ENCODE peak calls at places on chromosomes 1 and 21, in eight cellular contexts. One of them, this sample, is unnamed. For H3K4me1, the result is how much of the 10 kb centered on the place peaks cover.

GRCh38 chr1:228178737-228179720 is 13.4 kb downstream of the IBA57 start:
- DNase-seq in adrenal gland: no peak
- DNase-seq in prostate gland: no peak
- DNase-seq in thoracic aorta: no peak
- DNase-seq in mucosa of descending colon: no peak
- DNase-seq in tibial artery: no peak
- DNase-seq in BE2C: peak
- DNase-seq in OCI-LY7: no peak
- DNase-seq in this sample: no peak

GRCh38 chr1:9836632-9836960 is 12.8 kb upstream of the CLSTN1 start:
- DNase-seq in adrenal gland: no peak
- DNase-seq in prostate gland: no peak
- DNase-seq in thoracic aorta: no peak
- DNase-seq in mucosa of descending colon: peak
- DNase-seq in tibial artery: no peak
- DNase-seq in BE2C: no peak
- DNase-seq in OCI-LY7: peak
- DNase-seq in this sample: no peak

GRCh38 chr1:226691257-226691656 is 47.8 kb downstream of the ITPKB start:
- DNase-seq in adrenal gland: no peak
- DNase-seq in prostate gland: no peak
- DNase-seq in thoracic aorta: no peak
- DNase-seq in mucosa of descending colon: no peak
- DNase-seq in tibial artery: no peak
- DNase-seq in BE2C: no peak
- DNase-seq in OCI-LY7: peak
- DNase-seq in this sample: no peak

GRCh38 chr1:167904641-167905040 is 9.3 kb downstream of the ADCY10 start:
- DNase-seq in adrenal gland: no peak
- DNase-seq in prostate gland: no peak
- DNase-seq in thoracic aorta: no peak
- DNase-seq in mucosa of descending colon: no peak
- DNase-seq in tibial artery: no peak
- DNase-seq in BE2C: no peak
- DNase-seq in OCI-LY7: no peak
- DNase-seq in this sample: no peak

GRCh38 chr1:208235983-208236761 is 8.0 kb downstream of the PLXNA2 start:
- DNase-seq in adrenal gland: no peak
- DNase-seq in prostate gland: no peak
- DNase-seq in thoracic aorta: no peak
- DNase-seq in mucosa of descending colon: peak
- DNase-seq in tibial artery: peak
- DNase-seq in BE2C: no peak
- DNase-seq in OCI-LY7: no peak
- DNase-seq in this sample: peak

GRCh38 chr1:32066489-32066873 is 6.3 kb upstream of the TMEM39B start:
- DNase-seq in adrenal gland: peak
- DNase-seq in prostate gland: peak
- DNase-seq in thoracic aorta: peak
- DNase-seq in mucosa of descending colon: no peak
- DNase-seq in tibial artery: peak
- DNase-seq in BE2C: no peak
- DNase-seq in OCI-LY7: peak
- DNase-seq in this sample: peak

GRCh38 chr1:60703155-60703554 is 379.2 kb upstream of the NFIA start:
- DNase-seq in adrenal gland: no peak
- DNase-seq in prostate gland: no peak
- DNase-seq in thoracic aorta: no peak
- DNase-seq in mucosa of descending colon: no peak
- DNase-seq in tibial artery: no peak
- DNase-seq in BE2C: no peak
- DNase-seq in OCI-LY7: no peak
- DNase-seq in this sample: no peak

GRCh38 chr21:26124421-26124833 is 46.1 kb downstream of the APP start:
- DNase-seq in adrenal gland: no peak
- DNase-seq in prostate gland: no peak
- DNase-seq in thoracic aorta: no peak
- DNase-seq in mucosa of descending colon: no peak
- DNase-seq in tibial artery: no peak
- DNase-seq in BE2C: no peak
- DNase-seq in OCI-LY7: no peak
- DNase-seq in this sample: no peak

GRCh38 chr1:235513495-235514366 is 9.5 kb upstream of the B3GALNT2 start:
- DNase-seq in adrenal gland: peak
- DNase-seq in prostate gland: peak
- DNase-seq in thoracic aorta: no peak
- DNase-seq in mucosa of descending colon: no peak
- DNase-seq in tibial artery: no peak
- DNase-seq in BE2C: peak
- DNase-seq in OCI-LY7: peak
- DNase-seq in this sample: peak

GRCh38 chr1:186102107-186102506 is 272.9 kb downstream of the TPR start:
- DNase-seq in adrenal gland: no peak
- DNase-seq in prostate gland: no peak
- DNase-seq in thoracic aorta: no peak
- DNase-seq in mucosa of descending colon: no peak
- DNase-seq in tibial artery: no peak
- DNase-seq in BE2C: no peak
- DNase-seq in OCI-LY7: no peak
- DNase-seq in this sample: no peak

GRCh38 chr1:203478986-203479385 is 3.4 kb downstream of the PRELP start:
- DNase-seq in adrenal gland: no peak
- DNase-seq in prostate gland: no peak
- DNase-seq in thoracic aorta: no peak
- DNase-seq in mucosa of descending colon: no peak
- DNase-seq in tibial artery: no peak
- DNase-seq in BE2C: no peak
- DNase-seq in OCI-LY7: no peak
- DNase-seq in this sample: no peak
- H3K4me1 ChIP-seq in adrenal gland: under half
- H3K4me1 ChIP-seq in prostate gland: under half
- H3K4me1 ChIP-seq in thoracic aorta: half or more
- H3K4me1 ChIP-seq in mucosa of descending colon: under half
- H3K4me1 ChIP-seq in tibial artery: half or more
- H3K4me1 ChIP-seq in BE2C: under half
- H3K4me1 ChIP-seq in OCI-LY7: under half
- H3K4me1 ChIP-seq in this sample: under half

GRCh38 chr21:46229923-46230260 is 1.3 kb upstream of the LSS start:
- DNase-seq in adrenal gland: no peak
- DNase-seq in prostate gland: no peak
- DNase-seq in thoracic aorta: no peak
- DNase-seq in mucosa of descending colon: no peak
- DNase-seq in tibial artery: no peak
- DNase-seq in BE2C: no peak
- DNase-seq in OCI-LY7: no peak
- DNase-seq in this sample: no peak

GRCh38 chr21:46226920-46227599 is 1.5 kb downstream of the LSS start:
- DNase-seq in adrenal gland: no peak
- DNase-seq in prostate gland: peak
- DNase-seq in thoracic aorta: no peak
- DNase-seq in mucosa of descending colon: no peak
- DNase-seq in tibial artery: no peak
- DNase-seq in BE2C: no peak
- DNase-seq in OCI-LY7: peak
- DNase-seq in this sample: no peak

GRCh38 chr21:46227811-46228344 is 696 bp downstream of the LSS start:
- DNase-seq in adrenal gland: no peak
- DNase-seq in prostate gland: no peak
- DNase-seq in thoracic aorta: no peak
- DNase-seq in mucosa of descending colon: peak
- DNase-seq in tibial artery: no peak
- DNase-seq in BE2C: no peak
- DNase-seq in OCI-LY7: peak
- DNase-seq in this sample: no peak

GRCh38 chr21:46228345-46229051 is at the start of gene LSS:
- DNase-seq in adrenal gland: peak
- DNase-seq in prostate gland: peak
- DNase-seq in thoracic aorta: peak
- DNase-seq in mucosa of descending colon: peak
- DNase-seq in tibial artery: peak
- DNase-seq in BE2C: peak
- DNase-seq in OCI-LY7: peak
- DNase-seq in this sample: peak

DNA sequence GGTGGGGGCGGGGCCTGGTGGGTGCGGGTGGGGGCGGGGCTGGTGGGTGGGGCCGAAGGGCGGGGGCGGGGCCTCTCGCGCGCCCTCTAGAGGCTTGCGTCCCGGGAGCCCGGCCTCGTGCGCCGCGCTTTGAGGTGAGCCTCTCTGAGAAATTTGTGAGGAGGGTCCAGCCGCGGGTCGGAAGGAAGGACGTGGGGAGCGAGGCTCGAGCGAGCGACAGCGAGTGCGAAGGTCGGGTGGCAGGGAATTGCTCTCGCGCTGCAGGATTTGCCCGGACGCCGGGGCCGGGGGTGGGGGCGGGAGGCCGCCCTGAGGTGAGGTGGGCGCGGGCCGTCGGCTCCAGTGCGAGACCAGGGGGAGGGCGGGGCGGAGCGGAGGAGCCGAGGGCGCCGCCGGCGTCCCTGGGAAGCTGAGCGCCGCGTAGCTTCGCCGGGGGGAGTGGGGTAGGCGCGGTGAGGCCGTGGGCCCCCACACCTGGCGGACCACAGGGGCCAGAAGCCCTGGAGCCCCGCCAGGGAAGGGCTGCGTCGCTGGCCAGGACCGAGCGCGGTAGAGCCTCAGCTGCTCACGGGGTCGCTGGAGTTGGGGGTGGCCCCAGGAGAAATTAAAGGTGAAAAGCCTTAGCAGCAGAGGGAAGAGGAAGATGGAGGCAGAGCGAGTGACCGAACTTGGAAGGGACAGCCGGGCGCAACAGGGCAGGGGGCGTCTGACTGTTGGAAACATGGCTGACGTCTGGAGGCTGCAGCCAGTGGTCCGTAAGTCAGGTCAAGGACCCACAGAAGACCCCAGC is 754 bp upstream of the LSS start:
- DNase-seq in adrenal gland: no peak
- DNase-seq in prostate gland: no peak
- DNase-seq in thoracic aorta: no peak
- DNase-seq in mucosa of descending colon: peak
- DNase-seq in tibial artery: no peak
- DNase-seq in BE2C: peak
- DNase-seq in OCI-LY7: no peak
- DNase-seq in this sample: no peak
- TF ChIP-seq CTCF in adrenal gland: peak
- TF ChIP-seq CTCF in prostate gland: peak
- TF ChIP-seq CTCF in thoracic aorta: peak
- TF ChIP-seq CTCF in mucosa of descending colon: no peak
- TF ChIP-seq CTCF in tibial artery: peak
- TF ChIP-seq CTCF in BE2C: peak
- TF ChIP-seq CTCF in OCI-LY7: peak
- TF ChIP-seq CTCF in this sample: peak

GRCh38 chr1:20493839-20494608 is 8.0 kb upstream of the CAMK2N1 start:
- DNase-seq in adrenal gland: peak
- DNase-seq in prostate gland: peak
- DNase-seq in thoracic aorta: peak
- DNase-seq in mucosa of descending colon: peak
- DNase-seq in tibial artery: peak
- DNase-seq in BE2C: peak
- DNase-seq in OCI-LY7: peak
- DNase-seq in this sample: peak
- H3K4me3 ChIP-seq in adrenal gland: no peak
- H3K4me3 ChIP-seq in prostate gland: no peak
- H3K4me3 ChIP-seq in thoracic aorta: no peak
- H3K4me3 ChIP-seq in mucosa of descending colon: no peak
- H3K4me3 ChIP-seq in tibial artery: no peak
- H3K4me3 ChIP-seq in BE2C: peak
- H3K4me3 ChIP-seq in OCI-LY7: no peak
- H3K4me3 ChIP-seq in this sample: no peak

DNA sequence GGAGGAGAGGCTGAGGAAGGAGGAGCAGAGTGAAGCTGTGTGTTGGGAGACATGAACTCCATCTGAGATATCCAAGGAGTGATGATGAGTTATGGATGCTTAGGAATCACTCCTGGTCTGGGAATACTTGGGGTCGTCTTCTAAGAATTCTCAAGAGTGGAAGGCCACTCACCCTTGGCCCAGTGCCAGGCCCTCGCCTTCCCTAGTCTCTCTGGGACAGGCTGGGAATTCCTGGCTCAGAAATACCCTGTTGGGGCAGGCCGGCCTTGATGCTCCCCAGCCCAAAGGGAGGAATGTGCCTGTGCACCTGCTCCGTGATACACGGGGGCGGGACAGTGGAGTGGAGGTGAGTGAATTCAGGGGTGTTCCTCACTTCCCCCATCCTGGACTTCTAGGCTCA is 12.6 kb upstream of the LMNA start:
- DNase-seq in adrenal gland: no peak
- DNase-seq in prostate gland: no peak
- DNase-seq in thoracic aorta: no peak
- DNase-seq in mucosa of descending colon: no peak
- DNase-seq in tibial artery: no peak
- DNase-seq in BE2C: no peak
- DNase-seq in OCI-LY7: no peak
- DNase-seq in this sample: peak
- H3K4me1 ChIP-seq in adrenal gland: under half
- H3K4me1 ChIP-seq in prostate gland: under half
- H3K4me1 ChIP-seq in thoracic aorta: half or more
- H3K4me1 ChIP-seq in mucosa of descending colon: half or more
- H3K4me1 ChIP-seq in tibial artery: half or more
- H3K4me1 ChIP-seq in BE2C: under half
- H3K4me1 ChIP-seq in OCI-LY7: under half
- H3K4me1 ChIP-seq in this sample: under half

GRCh38 chr1:21510885-21511578 is 1.8 kb downstream of the ALPL start:
- DNase-seq in adrenal gland: no peak
- DNase-seq in prostate gland: peak
- DNase-seq in thoracic aorta: no peak
- DNase-seq in mucosa of descending colon: no peak
- DNase-seq in tibial artery: no peak
- DNase-seq in BE2C: no peak
- DNase-seq in OCI-LY7: no peak
- DNase-seq in this sample: no peak
- TF ChIP-seq CTCF in adrenal gland: no peak
- TF ChIP-seq CTCF in prostate gland: no peak
- TF ChIP-seq CTCF in thoracic aorta: no peak
- TF ChIP-seq CTCF in mucosa of descending colon: no peak
- TF ChIP-seq CTCF in tibial artery: no peak
- TF ChIP-seq CTCF in BE2C: no peak
- TF ChIP-seq CTCF in OCI-LY7: peak
- TF ChIP-seq CTCF in this sample: no peak

This sample was measured in colonic mucosa.